ENCODE peak calls at places on chromosomes 2 and 18, in five cellular contexts. Z is fibroblast of pulmonary artery, X is BJ, R is mammary epithelial cell, A is NB4. B is an unnamed sample.

GRCh38 chr2:60555066-60555793 is 1.8 kb upstream of the BCL11A start:
- DNase-seq in Z (peak; percentile 80), X (no peak), R (peak; percentile 67), A (peak; percentile 93), B (peak; percentile 72)

GRCh38 chr2:127154985-127155650 is 48.2 kb upstream of the BIN1 start:
- DNase-seq in Z (peak; percentile 60), X (no peak), R (no peak), A (no peak), B (peak; percentile 63)

GRCh38 chr2:73085691-73086090 is 14.2 kb upstream of the SFXN5 start:
- DNase-seq in Z (peak; percentile 73), X (no peak), R (peak; percentile 48), A (peak; percentile 82), B (peak; percentile 72)

GRCh38 chr2:211055438-211055837 is 499.0 kb downstream of the CPS1 start:
- DNase-seq in Z (peak; percentile 10), X (no peak), R (no peak), A (peak; percentile 11), B (no peak)

GRCh38 chr2:66436546-66436945 is 1.6 kb downstream of the MEIS1 start:
- DNase-seq in Z (no peak), X (no peak), R (no peak), A (no peak), B (peak; percentile 32)

GRCh38 chr18:2406544-2406943 is 164.8 kb downstream of the METTL4 start:
- DNase-seq in Z (peak; percentile 63), X (peak; percentile 24), R (no peak), A (no peak), B (peak; percentile 58)

GRCh38 chr2:55090702-55091101 is 40.5 kb upstream of the RTN4 start:
- DNase-seq in Z (peak; percentile 55), X (no peak), R (peak; percentile 35), A (peak; percentile 93), B (no peak)

GRCh38 chr2:99888617-99889016 is 253.8 kb downstream of the AFF3 start:
- DNase-seq in Z (no peak), X (no peak), R (no peak), A (no peak), B (no peak)

GRCh38 chr2:121238828-121239227 is 46.2 kb downstream of the TFCP2L1 start:
- DNase-seq in Z (no peak), X (no peak), R (no peak), A (no peak), B (no peak)

GRCh38 chr2:21358971-21359370 is 235.2 kb downstream of the TDRD15 start:
- DNase-seq in Z (no peak), X (no peak), R (no peak), A (no peak), B (no peak)

GRCh38 chr2:47321411-47322031 is 81.4 kb upstream of the MSH2 start:
- DNase-seq in Z (no peak), X (no peak), R (no peak), A (no peak), B (peak; percentile 60)

GRCh38 chr2:119291588-119292167 is 68.0 kb downstream of the STEAP3 start:
- DNase-seq in Z (no peak), X (no peak), R (no peak), A (no peak), B (no peak)

GRCh38 chr2:79512442-79513401 is at the start of gene CTNNA2:
- DNase-seq in Z (peak; percentile 2), X (no peak), R (no peak), A (no peak), B (peak; percentile 5)

GRCh38 chr2:62972601-62973000 is 78.0 kb upstream of the OTX1 start:
- DNase-seq in Z (no peak), X (no peak), R (no peak), A (no peak), B (no peak)

GRCh38 chr2:97935719-97936161 is 60.0 kb downstream of the TMEM131 start:
- DNase-seq in Z (peak; percentile 85), X (peak; percentile 30), R (peak; percentile 64), A (peak; percentile 49), B (peak; percentile 49)

GRCh38 chr2:196169521-196169920 is 1.9 kb downstream of the STK17B start:
- DNase-seq in Z (no peak), X (no peak), R (no peak), A (peak; percentile 60), B (peak; percentile 47)

GRCh38 chr2:223047260-223047761 is 4.7 kb upstream of the KCNE4 start:
- DNase-seq in Z (peak; percentile 81), X (peak; percentile 88), R (peak; percentile 18), A (no peak), B (peak; percentile 73)

GRCh38 chr18:6561029-6561861 is 146.5 kb upstream of the L3MBTL4 start:
- DNase-seq in Z (peak; percentile 69), X (no peak), R (no peak), A (peak; percentile 68), B (no peak)

GRCh38 chr18:11165952-11166351 is 16.6 kb upstream of the PIEZO2 start:
- DNase-seq in Z (no peak), X (no peak), R (no peak), A (no peak), B (no peak)

GRCh38 chr2:136137982-136138381 is 20.0 kb upstream of the CXCR4 start:
- DNase-seq in Z (no peak), X (no peak), R (no peak), A (peak; percentile 64), B (no peak)

GRCh38 chr18:36518839-36519238 is 221.3 kb downstream of the FHOD3 start:
- DNase-seq in Z (no peak), X (no peak), R (no peak), A (peak; percentile 9), B (no peak)

GRCh38 chr2:101930847-101931246 is 60.9 kb upstream of the IL1R2 start:
- DNase-seq in Z (no peak), X (no peak), R (no peak), A (no peak), B (no peak)

GRCh38 chr2:29260151-29260772 is 145.0 kb downstream of the CLIP4 start:
- DNase-seq in Z (peak; percentile 78), X (peak; percentile 19), R (peak; percentile 47), A (no peak), B (peak; percentile 72)

GRCh38 chr2:37871453-37872191 is 53.5 kb upstream of the RMDN2 start:
- DNase-seq in Z (peak; percentile 44), X (peak; percentile 80), R (peak; percentile 87), A (peak; percentile 48), B (peak; percentile 52)

GRCh38 chr2:107633580-107634147 is 193.0 kb upstream of the RGPD4 start:
- DNase-seq in Z (peak; percentile 92), X (peak; percentile 67), R (peak; percentile 79), A (peak; percentile 80), B (peak; percentile 84)

GRCh38 chr2:174338626-174339570 is 4.1 kb downstream of the SP9 start:
- DNase-seq in Z (no peak), X (no peak), R (no peak), A (no peak), B (no peak)

GRCh38 chr18:2898131-2898640 is 51.4 kb downstream of the EMILIN2 start:
- DNase-seq in Z (no peak), X (no peak), R (peak; percentile 48), A (peak; percentile 66), B (peak; percentile 54)

GRCh38 chr2:119823734-119824334 is 64.1 kb downstream of the PTPN4 start:
- DNase-seq in Z (peak; percentile 76), X (no peak), R (no peak), A (peak; percentile 73), B (peak; percentile 54)

GRCh38 chr18:23384778-23385736 is 68.0 kb upstream of the RIOK3 start:
- DNase-seq in Z (no peak), X (no peak), R (no peak), A (no peak), B (no peak)

GRCh38 chr2:212929116-212929515 is 222.3 kb downstream of the IKZF2 start:
- DNase-seq in Z (no peak), X (no peak), R (peak; percentile 75), A (no peak), B (no peak)

DNA sequence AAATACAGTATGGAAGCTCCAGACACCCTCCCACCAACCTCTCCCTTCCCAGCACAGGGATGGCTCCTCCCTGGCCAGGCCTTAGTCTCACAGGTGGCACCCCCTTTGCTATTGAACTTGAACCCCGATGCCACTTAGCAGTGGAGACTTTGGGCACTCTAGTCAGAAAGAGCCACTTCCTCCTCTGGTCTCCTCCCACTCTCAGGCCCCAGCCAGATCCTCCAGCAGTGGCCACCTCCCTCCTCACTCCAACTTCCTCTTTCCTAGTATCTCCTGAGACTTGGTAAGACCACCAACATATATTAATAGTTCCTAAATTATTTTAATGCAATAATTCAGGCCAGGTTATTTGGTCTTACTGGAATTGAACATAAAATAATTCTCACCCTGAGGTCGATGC is 437.2 kb upstream of the ID2 start:
- DNase-seq in Z (no peak), X (no peak), R (no peak), A (peak; percentile 93), B (no peak)
- H3K4me3 ChIP-seq in Z (no peak overlapping the region), X (no peak overlapping the region), R (no peak overlapping the region), A (no peak overlapping the region), B (no peak overlapping the region)

GRCh38 chr2:208097801-208098200 is 26.5 kb downstream of the CRYGD start:
- DNase-seq in Z (peak; percentile 32), X (no peak), R (no peak), A (no peak), B (peak; percentile 65)

GRCh38 chr2:208099682-208100081 is 24.6 kb downstream of the CRYGD start:
- DNase-seq in Z (no peak), X (no peak), R (no peak), A (no peak), B (no peak)

GRCh38 chr2:208098267-208098666 is 26.1 kb downstream of the CRYGD start:
- DNase-seq in Z (no peak), X (no peak), R (no peak), A (no peak), B (no peak)

GRCh38 chr2:208103616-208104015 is 20.7 kb downstream of the CRYGD start:
- DNase-seq in Z (no peak), X (no peak), R (no peak), A (no peak), B (no peak)

DNA sequence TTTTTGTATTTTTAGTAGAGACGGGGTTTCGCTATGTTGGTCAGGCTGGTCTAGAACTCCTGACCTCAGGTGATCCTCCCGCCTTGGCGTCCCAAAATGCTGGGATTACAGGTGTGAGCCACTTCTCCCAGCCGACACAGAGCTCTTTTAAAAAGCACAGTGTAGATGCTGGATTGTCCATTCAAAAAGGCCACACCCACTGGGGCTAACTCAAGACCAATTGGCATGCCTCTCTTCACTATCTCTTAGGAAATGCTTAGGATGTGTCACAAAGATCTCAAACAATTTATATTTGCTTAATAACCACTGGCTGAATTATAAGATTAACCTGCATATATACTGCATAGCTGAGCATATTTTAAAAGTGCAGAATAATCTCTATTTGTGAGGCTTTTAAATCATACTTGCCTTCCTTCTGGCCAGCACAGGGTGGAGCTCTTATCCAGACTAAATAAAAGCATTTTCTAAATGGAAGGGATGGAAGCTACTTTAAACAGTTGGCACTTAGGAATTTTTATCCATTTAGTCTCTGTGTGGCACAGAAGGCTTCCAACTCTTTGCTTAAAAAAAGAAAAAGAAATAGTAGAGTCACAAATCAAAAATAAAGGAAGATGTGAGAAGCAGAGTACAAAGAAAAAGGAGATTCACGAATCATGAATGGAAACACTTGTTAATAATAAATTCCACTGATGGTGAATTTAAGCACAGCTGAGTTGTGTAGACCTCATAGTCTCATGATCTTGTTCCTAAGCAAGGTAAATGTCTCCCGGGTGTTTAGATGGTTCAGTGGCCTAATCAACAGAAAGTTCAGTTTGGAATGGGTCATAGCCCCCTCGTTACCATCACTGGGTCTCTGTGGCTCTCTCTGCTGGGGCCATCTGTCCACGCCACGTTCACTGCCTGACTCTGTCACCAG is 22.4 kb downstream of the CRYGD start:
- DNase-seq in Z (peak; percentile 29), X (no peak), R (peak; percentile 35), A (peak; percentile 52), B (peak; percentile 48)
- TF ChIP-seq CTCF in Z (peak; percentile 21), X (no peak), R (peak; percentile 60), A (peak; percentile 18), B (peak; percentile 40)

GRCh38 chr2:233139875-233140585 is 79.9 kb downstream of the INPP5D start:
- DNase-seq in Z (no peak), X (no peak), R (peak; percentile 6), A (no peak), B (no peak)
- H3K4me3 ChIP-seq in Z (no peak overlapping the region), X (no peak overlapping the region), R (peak overlapping the region; percentile 87), A (no peak overlapping the region), B (no peak overlapping the region)

GRCh38 chr18:74310411-74310810 is 5.2 kb upstream of the C18orf63 start:
- DNase-seq in Z (peak; percentile 64), X (no peak), R (peak; percentile 65), A (peak; percentile 39), B (peak; percentile 32)
- TF ChIP-seq CTCF in Z (peak; percentile 54), X (peak; percentile 52), R (peak; percentile 64), A (peak; percentile 38), B (peak; percentile 42)